ENCODE peak calls at places on chromosomes 5 and 9, in nine cellular contexts. One of them, this sample, is unnamed.

GRCh38 chr5:11455505-11455904 is 448.7 kb downstream of the CTNND2 start:
- DNase-seq in posterior cingulate gyrus: no peak
- DNase-seq in HCT116: no peak
- DNase-seq in left colon: no peak
- DNase-seq in A549: no peak
- DNase-seq in activated CD4-positive, alpha-beta T cell treated with anti-CD3 and anti-CD28 coated beads for 48 hours: no peak
- DNase-seq in endothelial cell: no peak
- DNase-seq in stimulated activated CD4-positive, alpha-beta T cell treated with anti-CD3 and anti-CD28 coated beads, Interleukin-12 subunit alpha, Interleukin-12 subunit beta, amount 100 ng/mL, for 4 hours: no peak
- DNase-seq in iris pigment epithelial cell: no peak
- DNase-seq in this sample: no peak

GRCh38 chr9:98793031-98793430 is 3.3 kb downstream of the ANKS6 start:
- DNase-seq in posterior cingulate gyrus: no peak
- DNase-seq in HCT116: no peak
- DNase-seq in left colon: no peak
- DNase-seq in A549: no peak
- DNase-seq in activated CD4-positive, alpha-beta T cell treated with anti-CD3 and anti-CD28 coated beads for 48 hours: no peak
- DNase-seq in endothelial cell: no peak
- DNase-seq in stimulated activated CD4-positive, alpha-beta T cell treated with anti-CD3 and anti-CD28 coated beads, Interleukin-12 subunit alpha, Interleukin-12 subunit beta, amount 100 ng/mL, for 4 hours: no peak
- DNase-seq in iris pigment epithelial cell: no peak
- DNase-seq in this sample: no peak

GRCh38 chr5:56112526-56113121 is 117.9 kb upstream of the IL6ST start:
- DNase-seq in posterior cingulate gyrus: no peak
- DNase-seq in HCT116: no peak
- DNase-seq in left colon: no peak
- DNase-seq in A549: peak; percentile 88
- DNase-seq in activated CD4-positive, alpha-beta T cell treated with anti-CD3 and anti-CD28 coated beads for 48 hours: no peak
- DNase-seq in endothelial cell: no peak
- DNase-seq in stimulated activated CD4-positive, alpha-beta T cell treated with anti-CD3 and anti-CD28 coated beads, Interleukin-12 subunit alpha, Interleukin-12 subunit beta, amount 100 ng/mL, for 4 hours: no peak
- DNase-seq in iris pigment epithelial cell: peak; percentile 86
- DNase-seq in this sample: no peak

GRCh38 chr9:112925058-112925641 is 34.5 kb upstream of the SLC46A2 start:
- DNase-seq in posterior cingulate gyrus: peak; percentile 23
- DNase-seq in HCT116: peak; percentile 39
- DNase-seq in left colon: no peak
- DNase-seq in A549: peak; percentile 46
- DNase-seq in activated CD4-positive, alpha-beta T cell treated with anti-CD3 and anti-CD28 coated beads for 48 hours: peak; percentile 15
- DNase-seq in endothelial cell: peak; percentile 43
- DNase-seq in stimulated activated CD4-positive, alpha-beta T cell treated with anti-CD3 and anti-CD28 coated beads, Interleukin-12 subunit alpha, Interleukin-12 subunit beta, amount 100 ng/mL, for 4 hours: no peak
- DNase-seq in iris pigment epithelial cell: peak; percentile 30
- DNase-seq in this sample: peak; percentile 38

GRCh38 chr5:90446961-90447360 is 27.6 kb downstream of the MBLAC2 start:
- DNase-seq in posterior cingulate gyrus: no peak
- DNase-seq in HCT116: no peak
- DNase-seq in left colon: no peak
- DNase-seq in A549: no peak
- DNase-seq in activated CD4-positive, alpha-beta T cell treated with anti-CD3 and anti-CD28 coated beads for 48 hours: no peak
- DNase-seq in endothelial cell: no peak
- DNase-seq in stimulated activated CD4-positive, alpha-beta T cell treated with anti-CD3 and anti-CD28 coated beads, Interleukin-12 subunit alpha, Interleukin-12 subunit beta, amount 100 ng/mL, for 4 hours: no peak
- DNase-seq in iris pigment epithelial cell: peak; percentile 89
- DNase-seq in this sample: no peak

GRCh38 chr5:108101105-108101504 is 280.8 kb downstream of the FBXL17 start:
- DNase-seq in posterior cingulate gyrus: peak; percentile 56
- DNase-seq in HCT116: no peak
- DNase-seq in left colon: no peak
- DNase-seq in A549: no peak
- DNase-seq in activated CD4-positive, alpha-beta T cell treated with anti-CD3 and anti-CD28 coated beads for 48 hours: no peak
- DNase-seq in endothelial cell: no peak
- DNase-seq in stimulated activated CD4-positive, alpha-beta T cell treated with anti-CD3 and anti-CD28 coated beads, Interleukin-12 subunit alpha, Interleukin-12 subunit beta, amount 100 ng/mL, for 4 hours: no peak
- DNase-seq in iris pigment epithelial cell: no peak
- DNase-seq in this sample: no peak

GRCh38 chr9:134320195-134320885 is 5.9 kb upstream of the RXRA start:
- DNase-seq in posterior cingulate gyrus: no peak
- DNase-seq in HCT116: no peak
- DNase-seq in left colon: no peak
- DNase-seq in A549: no peak
- DNase-seq in activated CD4-positive, alpha-beta T cell treated with anti-CD3 and anti-CD28 coated beads for 48 hours: peak; percentile 24
- DNase-seq in endothelial cell: no peak
- DNase-seq in stimulated activated CD4-positive, alpha-beta T cell treated with anti-CD3 and anti-CD28 coated beads, Interleukin-12 subunit alpha, Interleukin-12 subunit beta, amount 100 ng/mL, for 4 hours: no peak
- DNase-seq in iris pigment epithelial cell: no peak
- DNase-seq in this sample: peak; percentile 48

GRCh38 chr5:89117131-89117644 is 234.2 kb upstream of the MEF2C start:
- DNase-seq in posterior cingulate gyrus: no peak
- DNase-seq in HCT116: no peak
- DNase-seq in left colon: peak; percentile 53
- DNase-seq in A549: no peak
- DNase-seq in activated CD4-positive, alpha-beta T cell treated with anti-CD3 and anti-CD28 coated beads for 48 hours: no peak
- DNase-seq in endothelial cell: no peak
- DNase-seq in stimulated activated CD4-positive, alpha-beta T cell treated with anti-CD3 and anti-CD28 coated beads, Interleukin-12 subunit alpha, Interleukin-12 subunit beta, amount 100 ng/mL, for 4 hours: no peak
- DNase-seq in iris pigment epithelial cell: no peak
- DNase-seq in this sample: no peak

GRCh38 chr5:126309860-126310259 is 113.3 kb upstream of the GRAMD2B start:
- DNase-seq in posterior cingulate gyrus: no peak
- DNase-seq in HCT116: no peak
- DNase-seq in left colon: no peak
- DNase-seq in A549: no peak
- DNase-seq in activated CD4-positive, alpha-beta T cell treated with anti-CD3 and anti-CD28 coated beads for 48 hours: no peak
- DNase-seq in endothelial cell: no peak
- DNase-seq in stimulated activated CD4-positive, alpha-beta T cell treated with anti-CD3 and anti-CD28 coated beads, Interleukin-12 subunit alpha, Interleukin-12 subunit beta, amount 100 ng/mL, for 4 hours: no peak
- DNase-seq in iris pigment epithelial cell: no peak
- DNase-seq in this sample: no peak

GRCh38 chr9:127451681-127452480 is 571 bp downstream of the LRSAM1 start:
- DNase-seq in posterior cingulate gyrus: peak; percentile 25
- DNase-seq in HCT116: no peak
- DNase-seq in left colon: peak; percentile 64
- DNase-seq in A549: peak; percentile 75
- DNase-seq in activated CD4-positive, alpha-beta T cell treated with anti-CD3 and anti-CD28 coated beads for 48 hours: peak; percentile 76
- DNase-seq in endothelial cell: peak; percentile 24
- DNase-seq in stimulated activated CD4-positive, alpha-beta T cell treated with anti-CD3 and anti-CD28 coated beads, Interleukin-12 subunit alpha, Interleukin-12 subunit beta, amount 100 ng/mL, for 4 hours: peak; percentile 39
- DNase-seq in iris pigment epithelial cell: peak; percentile 53
- DNase-seq in this sample: peak; percentile 66

GRCh38 chr5:103849934-103850333 is 287.3 kb upstream of the NUDT12 start:
- DNase-seq in posterior cingulate gyrus: no peak
- DNase-seq in HCT116: peak; percentile 73
- DNase-seq in left colon: no peak
- DNase-seq in A549: peak; percentile 76
- DNase-seq in activated CD4-positive, alpha-beta T cell treated with anti-CD3 and anti-CD28 coated beads for 48 hours: no peak
- DNase-seq in endothelial cell: no peak
- DNase-seq in stimulated activated CD4-positive, alpha-beta T cell treated with anti-CD3 and anti-CD28 coated beads, Interleukin-12 subunit alpha, Interleukin-12 subunit beta, amount 100 ng/mL, for 4 hours: no peak
- DNase-seq in iris pigment epithelial cell: peak; percentile 94
- DNase-seq in this sample: no peak

GRCh38 chr5:78979117-78979742 is 5.9 kb downstream of the ARSB start:
- DNase-seq in posterior cingulate gyrus: no peak
- DNase-seq in HCT116: no peak
- DNase-seq in left colon: peak; percentile 39
- DNase-seq in A549: no peak
- DNase-seq in activated CD4-positive, alpha-beta T cell treated with anti-CD3 and anti-CD28 coated beads for 48 hours: no peak
- DNase-seq in endothelial cell: no peak
- DNase-seq in stimulated activated CD4-positive, alpha-beta T cell treated with anti-CD3 and anti-CD28 coated beads, Interleukin-12 subunit alpha, Interleukin-12 subunit beta, amount 100 ng/mL, for 4 hours: no peak
- DNase-seq in iris pigment epithelial cell: no peak
- DNase-seq in this sample: no peak

GRCh38 chr9:76137941-76138340 is 247.5 kb downstream of the PCSK5 start:
- DNase-seq in posterior cingulate gyrus: no peak
- DNase-seq in HCT116: no peak
- DNase-seq in left colon: no peak
- DNase-seq in A549: no peak
- DNase-seq in activated CD4-positive, alpha-beta T cell treated with anti-CD3 and anti-CD28 coated beads for 48 hours: no peak
- DNase-seq in endothelial cell: no peak
- DNase-seq in stimulated activated CD4-positive, alpha-beta T cell treated with anti-CD3 and anti-CD28 coated beads, Interleukin-12 subunit alpha, Interleukin-12 subunit beta, amount 100 ng/mL, for 4 hours: no peak
- DNase-seq in iris pigment epithelial cell: peak; percentile 17
- DNase-seq in this sample: no peak

GRCh38 chr9:8766096-8766495 is 966.5 kb upstream of the DMAC1 start:
- DNase-seq in posterior cingulate gyrus: no peak
- DNase-seq in HCT116: no peak
- DNase-seq in left colon: no peak
- DNase-seq in A549: no peak
- DNase-seq in activated CD4-positive, alpha-beta T cell treated with anti-CD3 and anti-CD28 coated beads for 48 hours: no peak
- DNase-seq in endothelial cell: no peak
- DNase-seq in stimulated activated CD4-positive, alpha-beta T cell treated with anti-CD3 and anti-CD28 coated beads, Interleukin-12 subunit alpha, Interleukin-12 subunit beta, amount 100 ng/mL, for 4 hours: no peak
- DNase-seq in iris pigment epithelial cell: no peak
- DNase-seq in this sample: no peak

GRCh38 chr5:96219580-96220281 is 213.3 kb downstream of the PCSK1 start:
- DNase-seq in posterior cingulate gyrus: no peak
- DNase-seq in HCT116: no peak
- DNase-seq in left colon: no peak
- DNase-seq in A549: peak; percentile 32
- DNase-seq in activated CD4-positive, alpha-beta T cell treated with anti-CD3 and anti-CD28 coated beads for 48 hours: peak; percentile 4
- DNase-seq in endothelial cell: no peak
- DNase-seq in stimulated activated CD4-positive, alpha-beta T cell treated with anti-CD3 and anti-CD28 coated beads, Interleukin-12 subunit alpha, Interleukin-12 subunit beta, amount 100 ng/mL, for 4 hours: no peak
- DNase-seq in iris pigment epithelial cell: peak; percentile 81
- DNase-seq in this sample: no peak

GRCh38 chr5:1779782-1780620 is 19.6 kb downstream of the MRPL36 start:
- DNase-seq in posterior cingulate gyrus: no peak
- DNase-seq in HCT116: no peak
- DNase-seq in left colon: no peak
- DNase-seq in A549: no peak
- DNase-seq in activated CD4-positive, alpha-beta T cell treated with anti-CD3 and anti-CD28 coated beads for 48 hours: no peak
- DNase-seq in endothelial cell: no peak
- DNase-seq in stimulated activated CD4-positive, alpha-beta T cell treated with anti-CD3 and anti-CD28 coated beads, Interleukin-12 subunit alpha, Interleukin-12 subunit beta, amount 100 ng/mL, for 4 hours: no peak
- DNase-seq in iris pigment epithelial cell: no peak
- DNase-seq in this sample: no peak

GRCh38 chr9:116661037-116661954 is 25.8 kb upstream of the TRIM32 start:
- DNase-seq in posterior cingulate gyrus: peak; percentile 14
- DNase-seq in HCT116: peak; percentile 59
- DNase-seq in left colon: no peak
- DNase-seq in A549: peak; percentile 81
- DNase-seq in activated CD4-positive, alpha-beta T cell treated with anti-CD3 and anti-CD28 coated beads for 48 hours: no peak
- DNase-seq in endothelial cell: peak; percentile 25
- DNase-seq in stimulated activated CD4-positive, alpha-beta T cell treated with anti-CD3 and anti-CD28 coated beads, Interleukin-12 subunit alpha, Interleukin-12 subunit beta, amount 100 ng/mL, for 4 hours: no peak
- DNase-seq in iris pigment epithelial cell: peak; percentile 79
- DNase-seq in this sample: peak; percentile 28

GRCh38 chr9:132798817-132799790 is 79.0 kb downstream of the AK8 start:
- DNase-seq in posterior cingulate gyrus: no peak
- DNase-seq in HCT116: no peak
- DNase-seq in left colon: peak; percentile 71
- DNase-seq in A549: no peak
- DNase-seq in activated CD4-positive, alpha-beta T cell treated with anti-CD3 and anti-CD28 coated beads for 48 hours: no peak
- DNase-seq in endothelial cell: no peak
- DNase-seq in stimulated activated CD4-positive, alpha-beta T cell treated with anti-CD3 and anti-CD28 coated beads, Interleukin-12 subunit alpha, Interleukin-12 subunit beta, amount 100 ng/mL, for 4 hours: no peak
- DNase-seq in iris pigment epithelial cell: no peak
- DNase-seq in this sample: peak; percentile 93

GRCh38 chr5:129065721-129066120 is 28.8 kb upstream of the ISOC1 start:
- DNase-seq in posterior cingulate gyrus: no peak
- DNase-seq in HCT116: no peak
- DNase-seq in left colon: no peak
- DNase-seq in A549: no peak
- DNase-seq in activated CD4-positive, alpha-beta T cell treated with anti-CD3 and anti-CD28 coated beads for 48 hours: no peak
- DNase-seq in endothelial cell: no peak
- DNase-seq in stimulated activated CD4-positive, alpha-beta T cell treated with anti-CD3 and anti-CD28 coated beads, Interleukin-12 subunit alpha, Interleukin-12 subunit beta, amount 100 ng/mL, for 4 hours: no peak
- DNase-seq in iris pigment epithelial cell: no peak
- DNase-seq in this sample: no peak

GRCh38 chr5:58410441-58410840 is 49.4 kb downstream of the PLK2 start:
- DNase-seq in posterior cingulate gyrus: no peak
- DNase-seq in HCT116: no peak
- DNase-seq in left colon: no peak
- DNase-seq in A549: peak; percentile 75
- DNase-seq in activated CD4-positive, alpha-beta T cell treated with anti-CD3 and anti-CD28 coated beads for 48 hours: no peak
- DNase-seq in endothelial cell: no peak
- DNase-seq in stimulated activated CD4-positive, alpha-beta T cell treated with anti-CD3 and anti-CD28 coated beads, Interleukin-12 subunit alpha, Interleukin-12 subunit beta, amount 100 ng/mL, for 4 hours: no peak
- DNase-seq in iris pigment epithelial cell: peak; percentile 94
- DNase-seq in this sample: no peak

GRCh38 chr9:88773627-88774244 is 217.5 kb upstream of the S1PR3 start:
- DNase-seq in posterior cingulate gyrus: no peak
- DNase-seq in HCT116: no peak
- DNase-seq in left colon: no peak
- DNase-seq in A549: peak; percentile 74
- DNase-seq in activated CD4-positive, alpha-beta T cell treated with anti-CD3 and anti-CD28 coated beads for 48 hours: no peak
- DNase-seq in endothelial cell: no peak
- DNase-seq in stimulated activated CD4-positive, alpha-beta T cell treated with anti-CD3 and anti-CD28 coated beads, Interleukin-12 subunit alpha, Interleukin-12 subunit beta, amount 100 ng/mL, for 4 hours: no peak
- DNase-seq in iris pigment epithelial cell: peak; percentile 79
- DNase-seq in this sample: no peak

GRCh38 chr5:149765932-149766331 is 35.8 kb downstream of the PPARGC1B start:
- DNase-seq in posterior cingulate gyrus: no peak
- DNase-seq in HCT116: peak; percentile 19
- DNase-seq in left colon: no peak
- DNase-seq in A549: peak; percentile 61
- DNase-seq in activated CD4-positive, alpha-beta T cell treated with anti-CD3 and anti-CD28 coated beads for 48 hours: no peak
- DNase-seq in endothelial cell: no peak
- DNase-seq in stimulated activated CD4-positive, alpha-beta T cell treated with anti-CD3 and anti-CD28 coated beads, Interleukin-12 subunit alpha, Interleukin-12 subunit beta, amount 100 ng/mL, for 4 hours: no peak
- DNase-seq in iris pigment epithelial cell: no peak
- DNase-seq in this sample: no peak

GRCh38 chr5:31086839-31087415 is 106.6 kb upstream of the CDH6 start:
- DNase-seq in posterior cingulate gyrus: no peak
- DNase-seq in HCT116: no peak
- DNase-seq in left colon: no peak
- DNase-seq in A549: no peak
- DNase-seq in activated CD4-positive, alpha-beta T cell treated with anti-CD3 and anti-CD28 coated beads for 48 hours: no peak
- DNase-seq in endothelial cell: no peak
- DNase-seq in stimulated activated CD4-positive, alpha-beta T cell treated with anti-CD3 and anti-CD28 coated beads, Interleukin-12 subunit alpha, Interleukin-12 subunit beta, amount 100 ng/mL, for 4 hours: no peak
- DNase-seq in iris pigment epithelial cell: no peak
- DNase-seq in this sample: no peak

GRCh38 chr5:11139471-11139870 is 378.4 kb upstream of the DAP start:
- DNase-seq in posterior cingulate gyrus: no peak
- DNase-seq in HCT116: no peak
- DNase-seq in left colon: no peak
- DNase-seq in A549: no peak
- DNase-seq in activated CD4-positive, alpha-beta T cell treated with anti-CD3 and anti-CD28 coated beads for 48 hours: no peak
- DNase-seq in endothelial cell: no peak
- DNase-seq in stimulated activated CD4-positive, alpha-beta T cell treated with anti-CD3 and anti-CD28 coated beads, Interleukin-12 subunit alpha, Interleukin-12 subunit beta, amount 100 ng/mL, for 4 hours: no peak
- DNase-seq in iris pigment epithelial cell: no peak
- DNase-seq in this sample: no peak

GRCh38 chr5:53543401-53543800 is 17.0 kb upstream of the NDUFS4 start:
- DNase-seq in posterior cingulate gyrus: no peak
- DNase-seq in HCT116: no peak
- DNase-seq in left colon: no peak
- DNase-seq in A549: no peak
- DNase-seq in activated CD4-positive, alpha-beta T cell treated with anti-CD3 and anti-CD28 coated beads for 48 hours: no peak
- DNase-seq in endothelial cell: no peak
- DNase-seq in stimulated activated CD4-positive, alpha-beta T cell treated with anti-CD3 and anti-CD28 coated beads, Interleukin-12 subunit alpha, Interleukin-12 subunit beta, amount 100 ng/mL, for 4 hours: no peak
- DNase-seq in iris pigment epithelial cell: peak; percentile 61
- DNase-seq in this sample: no peak

GRCh38 chr5:75891020-75891419 is 173.8 kb upstream of the POC5 start:
- DNase-seq in posterior cingulate gyrus: no peak
- DNase-seq in HCT116: no peak
- DNase-seq in left colon: no peak
- DNase-seq in A549: no peak
- DNase-seq in activated CD4-positive, alpha-beta T cell treated with anti-CD3 and anti-CD28 coated beads for 48 hours: no peak
- DNase-seq in endothelial cell: no peak
- DNase-seq in stimulated activated CD4-positive, alpha-beta T cell treated with anti-CD3 and anti-CD28 coated beads, Interleukin-12 subunit alpha, Interleukin-12 subunit beta, amount 100 ng/mL, for 4 hours: no peak
- DNase-seq in iris pigment epithelial cell: no peak
- DNase-seq in this sample: no peak

GRCh38 chr5:174409070-174409469 is 315.3 kb upstream of the MSX2 start:
- DNase-seq in posterior cingulate gyrus: no peak
- DNase-seq in HCT116: no peak
- DNase-seq in left colon: no peak
- DNase-seq in A549: no peak
- DNase-seq in activated CD4-positive, alpha-beta T cell treated with anti-CD3 and anti-CD28 coated beads for 48 hours: no peak
- DNase-seq in endothelial cell: no peak
- DNase-seq in stimulated activated CD4-positive, alpha-beta T cell treated with anti-CD3 and anti-CD28 coated beads, Interleukin-12 subunit alpha, Interleukin-12 subunit beta, amount 100 ng/mL, for 4 hours: no peak
- DNase-seq in iris pigment epithelial cell: no peak
- DNase-seq in this sample: no peak

GRCh38 chr5:82222597-82223574 is 55.3 kb downstream of the RPS23 start:
- DNase-seq in posterior cingulate gyrus: no peak
- DNase-seq in HCT116: no peak
- DNase-seq in left colon: no peak
- DNase-seq in A549: no peak
- DNase-seq in activated CD4-positive, alpha-beta T cell treated with anti-CD3 and anti-CD28 coated beads for 48 hours: no peak
- DNase-seq in endothelial cell: no peak
- DNase-seq in stimulated activated CD4-positive, alpha-beta T cell treated with anti-CD3 and anti-CD28 coated beads, Interleukin-12 subunit alpha, Interleukin-12 subunit beta, amount 100 ng/mL, for 4 hours: no peak
- DNase-seq in iris pigment epithelial cell: peak; percentile 29
- DNase-seq in this sample: no peak

GRCh38 chr5:76700571-76700970 is 15.4 kb upstream of the F2R start:
- DNase-seq in posterior cingulate gyrus: no peak
- DNase-seq in HCT116: no peak
- DNase-seq in left colon: no peak
- DNase-seq in A549: no peak
- DNase-seq in activated CD4-positive, alpha-beta T cell treated with anti-CD3 and anti-CD28 coated beads for 48 hours: no peak
- DNase-seq in endothelial cell: no peak
- DNase-seq in stimulated activated CD4-positive, alpha-beta T cell treated with anti-CD3 and anti-CD28 coated beads, Interleukin-12 subunit alpha, Interleukin-12 subunit beta, amount 100 ng/mL, for 4 hours: no peak
- DNase-seq in iris pigment epithelial cell: no peak
- DNase-seq in this sample: no peak

GRCh38 chr9:80410106-80410505 is 838.3 kb downstream of the TLE4 start:
- DNase-seq in posterior cingulate gyrus: no peak
- DNase-seq in HCT116: no peak
- DNase-seq in left colon: no peak
- DNase-seq in A549: no peak
- DNase-seq in activated CD4-positive, alpha-beta T cell treated with anti-CD3 and anti-CD28 coated beads for 48 hours: no peak
- DNase-seq in endothelial cell: no peak
- DNase-seq in stimulated activated CD4-positive, alpha-beta T cell treated with anti-CD3 and anti-CD28 coated beads, Interleukin-12 subunit alpha, Interleukin-12 subunit beta, amount 100 ng/mL, for 4 hours: no peak
- DNase-seq in iris pigment epithelial cell: peak; percentile 0
- DNase-seq in this sample: no peak

GRCh38 chr9:113572076-113572861 is 108.7 kb downstream of the RGS3 start:
- DNase-seq in posterior cingulate gyrus: peak; percentile 5
- DNase-seq in HCT116: no peak
- DNase-seq in left colon: peak; percentile 3
- DNase-seq in A549: no peak
- DNase-seq in activated CD4-positive, alpha-beta T cell treated with anti-CD3 and anti-CD28 coated beads for 48 hours: no peak
- DNase-seq in endothelial cell: no peak
- DNase-seq in stimulated activated CD4-positive, alpha-beta T cell treated with anti-CD3 and anti-CD28 coated beads, Interleukin-12 subunit alpha, Interleukin-12 subunit beta, amount 100 ng/mL, for 4 hours: no peak
- DNase-seq in iris pigment epithelial cell: no peak
- DNase-seq in this sample: no peak